ENCODE peak calls at places on chromosomes 3 and 15, in seven cellular contexts. T is fibroblast of pulmonary artery, A is epithelial cell of esophagus, G is NB4, E is fibroblast of the aortic adventitia, Y is esophagus muscularis mucosa, Z is DND-41. H is an unnamed sample.

GRCh38 chr15:81338422-81339007 is 14.6 kb upstream of the STARD5 start:
- DNase-seq in G (peak), Z (no peak), A (peak), E (peak), T (peak), Y (no peak), H (no peak)

GRCh38 chr3:151421956-151422355 is 37.4 kb upstream of the P2RY12 start:
- DNase-seq in Y (no peak), A (no peak), G (peak), Z (peak), E (no peak), T (no peak), H (peak)

GRCh38 chr3:110495201-110495927 is 576.3 kb upstream of the NECTIN3 start:
- DNase-seq in Y (no peak), T (no peak), Z (no peak), G (no peak), A (peak), E (no peak), H (no peak)

GRCh38 chr3:169914321-169914720 is 2.9 kb downstream of the SAMD7 start:
- DNase-seq in G (peak), Z (no peak), E (peak), T (peak), A (peak), Y (no peak), H (no peak)

GRCh38 chr15:74835312-74835823 is 7.6 kb downstream of the ULK3 start:
- DNase-seq in Y (no peak), T (peak), Z (peak), G (peak), E (peak), A (peak), H (peak)

GRCh38 chr15:39595621-39596221 is 14.8 kb downstream of the THBS1 start:
- DNase-seq in T (peak), E (peak), Z (no peak), Y (no peak), G (no peak), A (peak), H (no peak)

GRCh38 chr15:88749699-88750098 is 53.5 kb upstream of the ACAN start:
- DNase-seq in T (no peak), E (no peak), G (no peak), Y (no peak), Z (no peak), A (no peak), H (no peak)

GRCh38 chr3:4575413-4575812 is 82.3 kb downstream of the ITPR1 start:
- DNase-seq in T (peak), A (peak), E (peak), Z (no peak), Y (no peak), G (no peak), H (no peak)

GRCh38 chr15:101192081-101192480 is 59.8 kb downstream of the CHSY1 start:
- DNase-seq in A (peak), E (no peak), T (no peak), Y (no peak), G (no peak), Z (no peak), H (no peak)
- H3K4me3 ChIP-seq in A (no peak), E (no peak), T (no peak), Y (no peak), G (no peak), Z (no peak), H (no peak)

DNA sequence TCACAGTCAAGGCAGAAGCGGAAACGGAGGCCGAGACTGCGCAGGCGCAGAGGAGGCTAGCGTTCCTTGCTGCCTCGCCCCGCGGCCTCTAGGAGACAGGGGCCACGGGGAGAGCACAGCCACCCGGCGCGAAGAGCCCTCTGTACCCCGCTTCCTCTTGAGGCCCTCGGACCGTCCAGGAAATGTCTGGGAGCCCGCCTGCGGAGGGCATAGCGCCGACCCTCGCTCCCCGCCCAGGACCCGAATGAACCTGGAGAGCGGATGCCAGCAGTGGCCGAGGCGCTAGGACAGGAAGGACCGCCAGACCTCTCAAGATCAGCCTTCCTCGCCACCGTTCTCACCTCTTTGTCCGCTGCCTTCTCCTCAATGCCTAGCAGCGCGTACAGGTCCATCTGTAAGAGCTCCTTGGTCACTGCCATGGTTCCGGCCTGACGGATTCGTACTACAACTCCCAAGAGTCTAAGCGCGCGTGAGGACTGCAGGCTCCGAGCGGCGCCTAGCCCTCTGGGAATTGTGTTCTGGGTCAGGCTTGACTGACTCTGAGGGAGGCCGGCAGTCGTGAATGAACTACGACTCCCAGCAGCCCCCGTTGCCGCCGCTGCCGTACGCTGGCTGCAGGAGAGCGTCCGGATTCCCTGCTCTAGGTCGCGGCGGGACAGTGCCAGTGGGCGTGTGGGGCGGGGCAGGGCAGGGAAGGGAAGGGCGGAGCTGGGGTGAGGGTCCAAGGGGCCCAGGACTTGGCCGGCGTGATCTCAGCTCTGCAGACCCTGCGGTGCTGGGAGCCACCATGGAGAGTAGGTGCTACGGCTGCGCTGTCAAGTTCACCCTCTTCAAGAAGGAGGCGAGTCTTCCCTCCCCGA is at the start of the genes DNAJC17 and ZFYVE19:
- DNase-seq in A (peak), E (peak), T (peak), Y (peak), G (peak), Z (peak), H (peak)
- TF ChIP-seq CTCF in A (peak), E (no peak), T (no peak), Y (peak), G (no peak), Z (peak), H (no peak)

GRCh38 chr15:29870495-29871151 is 48.4 kb upstream of the TJP1 start:
- DNase-seq in E (peak), G (no peak), Y (no peak), T (no peak), A (no peak), Z (no peak), H (no peak)
- H3K4me3 ChIP-seq in E (no peak), G (no peak), Y (peak), T (no peak), A (no peak), Z (no peak), H (no peak)

GRCh38 chr3:49928511-49929017 is 1.0 kb downstream of the MON1A start:
- DNase-seq in G (no peak), T (no peak), Z (no peak), Y (no peak), E (no peak), A (peak), H (no peak)

GRCh38 chr3:49929333-49930240 is at the start of gene MON1A:
- DNase-seq in A (peak), T (peak), G (peak), E (peak), Z (peak), Y (peak), H (peak)

GRCh38 chr3:49930241-49930690 is 655 bp upstream of the MON1A start:
- DNase-seq in E (no peak), T (no peak), Z (no peak), A (no peak), G (no peak), Y (no peak), H (no peak)

GRCh38 chr3:49927798-49928197 is 1.8 kb downstream of the MON1A start:
- DNase-seq in Y (no peak), Z (no peak), A (no peak), E (no peak), T (no peak), G (no peak), H (no peak)

GRCh38 chr3:49930922-49931321 is 1.3 kb upstream of the MON1A start:
- DNase-seq in T (no peak), A (peak), G (peak), Y (no peak), Z (no peak), E (no peak), H (peak)
- TF ChIP-seq CTCF in T (no peak), A (no peak), G (no peak), Y (no peak), Z (no peak), E (no peak), H (no peak)

GRCh38 chr3:48226959-48227358 is 3.7 kb downstream of the CAMP start:
- DNase-seq in T (no peak), Y (no peak), E (no peak), G (no peak), Z (no peak), A (no peak), H (peak)

GRCh38 chr3:48232734-48233133 is 8.2 kb upstream of the ZNF589 start:
- DNase-seq in T (peak), Y (no peak), A (peak), G (peak), E (peak), Z (peak), H (peak)

GRCh38 chr3:48233542-48233941 is 7.4 kb upstream of the ZNF589 start:
- DNase-seq in E (no peak), Y (no peak), Z (no peak), G (no peak), A (no peak), T (no peak), H (no peak)

GRCh38 chr3:48236531-48236930 is 4.4 kb upstream of the ZNF589 start:
- DNase-seq in G (no peak), T (no peak), E (no peak), A (no peak), Z (no peak), Y (no peak), H (no peak)

DNA sequence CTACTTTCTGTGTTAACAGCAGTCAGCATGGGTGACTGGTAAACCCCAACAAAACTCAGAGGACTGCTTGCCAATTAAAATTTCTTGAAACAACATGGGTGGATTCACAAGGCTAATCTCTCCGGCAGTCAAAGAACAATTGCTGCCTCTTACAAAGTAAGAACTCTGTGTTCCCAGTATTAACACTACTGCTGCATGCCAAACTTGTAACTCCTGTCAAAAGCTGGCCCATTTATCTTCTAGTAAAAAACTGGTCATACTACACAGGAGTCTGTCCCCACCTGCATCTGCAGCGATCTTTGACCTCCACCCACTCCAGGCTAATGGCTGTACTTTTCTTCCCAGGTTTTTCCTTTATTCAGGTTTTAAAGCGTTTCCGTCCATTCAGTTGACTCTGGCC is 8.7 kb upstream of the ZNF589 start:
- DNase-seq in Z (no peak), Y (no peak), E (peak), G (no peak), T (peak), A (no peak), H (no peak)
- H3K4me3 ChIP-seq in Z (no peak), Y (no peak), E (no peak), G (no peak), T (no peak), A (no peak), H (no peak)

GRCh38 chr3:16510620-16511319 is 2.7 kb downstream of the RFTN1 start:
- DNase-seq in E (no peak), T (no peak), Y (no peak), Z (no peak), G (no peak), A (no peak), H (peak)

GRCh38 chr3:16513141-16514020 is at the start of gene RFTN1:
- DNase-seq in G (peak), E (peak), Z (peak), A (peak), T (peak), Y (no peak), H (peak)

GRCh38 chr3:16509721-16510619 is 3.5 kb downstream of the RFTN1 start:
- DNase-seq in E (no peak), G (no peak), T (no peak), A (no peak), Z (no peak), Y (no peak), H (peak)

GRCh38 chr3:16512435-16513140 is 911 bp downstream of the RFTN1 start:
- DNase-seq in G (peak), T (no peak), Y (no peak), E (peak), Z (peak), A (peak), H (peak)

DNA sequence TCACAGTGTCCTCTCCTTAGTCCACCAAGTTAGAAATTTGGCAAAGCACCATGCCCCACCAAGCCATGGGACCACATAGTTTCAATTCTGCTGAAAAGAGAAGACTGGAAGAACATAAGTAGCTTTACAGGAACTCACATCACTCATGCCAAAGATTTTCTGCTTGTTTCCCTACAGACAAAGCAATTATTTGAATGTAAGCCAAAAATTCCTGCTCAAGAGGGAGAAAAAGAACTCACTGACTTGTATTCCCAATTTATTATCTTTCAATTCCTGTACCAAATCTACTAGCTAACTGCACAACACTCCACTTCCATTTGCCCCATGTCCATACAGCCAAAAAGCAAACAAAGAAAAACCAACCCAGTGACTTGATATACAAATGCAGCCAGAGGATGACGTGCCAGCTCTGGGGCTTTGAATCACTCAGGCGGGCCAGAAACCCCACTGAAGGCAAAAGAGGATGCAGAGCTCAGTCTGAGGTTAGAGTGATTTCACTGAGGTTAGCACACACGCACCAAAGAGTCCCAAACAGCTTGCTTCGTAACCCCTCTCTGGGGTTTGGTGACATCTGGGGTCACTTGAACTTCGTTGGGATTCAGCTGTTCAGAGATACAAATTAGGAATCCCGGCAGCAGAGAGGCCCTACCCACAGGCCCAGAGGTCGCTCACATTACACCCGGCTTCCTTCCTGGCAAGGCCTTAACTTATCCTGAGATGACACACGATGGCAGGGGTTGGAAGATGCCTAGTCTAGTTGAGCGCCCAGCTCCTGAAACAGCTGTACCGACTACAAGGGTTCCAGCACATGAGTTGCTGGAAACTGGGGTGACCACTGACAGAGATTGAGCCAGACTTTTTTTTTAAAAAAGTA is 1.7 kb downstream of the RFTN1 start:
- DNase-seq in Z (peak), G (peak), E (peak), T (peak), A (peak), Y (no peak), H (peak)
- TF ChIP-seq CTCF in Z (peak), G (no peak), E (no peak), T (no peak), A (no peak), Y (no peak), H (no peak)

DNA sequence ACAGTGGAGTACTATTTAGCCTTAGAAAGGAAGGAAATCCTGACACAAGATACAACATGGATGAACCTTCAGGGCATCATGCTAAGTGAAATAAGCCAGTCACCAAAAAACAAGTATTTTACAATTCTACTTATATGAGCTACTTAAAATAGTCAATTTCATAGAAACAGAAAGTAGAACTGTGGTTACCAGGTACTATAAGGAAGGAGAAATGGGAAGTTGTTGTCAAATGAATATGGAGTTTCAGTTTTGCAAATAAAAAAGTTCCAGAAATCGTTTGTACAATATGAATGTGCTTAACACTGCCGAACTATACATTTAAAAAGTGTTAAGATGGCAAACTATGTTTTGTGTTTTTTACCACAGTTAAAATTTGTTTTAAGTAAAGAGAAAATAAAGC is 26.8 kb downstream of the TRANK1 start:
- DNase-seq in Z (no peak), T (no peak), Y (no peak), G (no peak), A (no peak), E (no peak), H (peak)
- H3K4me3 ChIP-seq in Z (no peak), T (no peak), Y (no peak), G (no peak), A (no peak), E (no peak), H (no peak)